ENCODE peak calls at places on chromosomes 3 and 15, in ten cellular contexts. F is Caco-2, I is MCF 10A, U is foreskin fibroblast, D is neural crest cell, O is pancreas, K is tibial artery, M is Peyer's patch, Y is nephron progenitor cell, N is coronary artery. C is an unnamed sample.

GRCh38 chr3:158168996-158169573 is 59.2 kb downstream of the RSRC1 start:
- DNase-seq in O (no peak), F (no peak), I (no peak), D (no peak), Y (no peak), M (no peak), K (no peak), N (no peak), U (no peak), C (no peak)

GRCh38 chr15:90837052-90837621 is 31.3 kb upstream of the FURIN start:
- DNase-seq in O (no peak), K (no peak), Y (no peak), D (no peak), I (peak), F (no peak), U (no peak), M (no peak), N (no peak), C (no peak)

GRCh38 chr3:72376917-72377710 is 471.1 kb downstream of the SHQ1 start:
- DNase-seq in Y (no peak), U (no peak), M (no peak), K (no peak), F (no peak), D (no peak), N (no peak), O (no peak), I (no peak), C (no peak)

GRCh38 chr15:91710072-91710471 is 143.4 kb upstream of the SLCO3A1 start:
- DNase-seq in F (no peak), Y (no peak), D (no peak), O (no peak), U (no peak), M (no peak), I (no peak), N (no peak), K (no peak), C (no peak)

GRCh38 chr3:109073116-109073515 is 44.8 kb downstream of the MORC1 start:
- DNase-seq in U (no peak), Y (no peak), N (no peak), D (no peak), I (no peak), O (no peak), F (no peak), K (no peak), M (no peak), C (no peak)

GRCh38 chr3:185084883-185085282 is 68.0 kb downstream of the C3orf70 start:
- DNase-seq in O (no peak), M (no peak), N (no peak), U (peak), F (no peak), Y (no peak), D (no peak), K (no peak), I (no peak), C (no peak)

GRCh38 chr15:73637527-73637926 is 4.3 kb upstream of the NPTN start:
- DNase-seq in Y (no peak), N (no peak), K (no peak), I (no peak), D (no peak), F (no peak), O (no peak), M (no peak), U (peak), C (no peak)

GRCh38 chr3:50341537-50341936 is 901 bp upstream of the RASSF1 start:
- DNase-seq in O (peak), K (no peak), F (no peak), D (no peak), N (no peak), Y (no peak), M (peak), U (no peak), I (no peak), C (no peak)

GRCh38 chr15:39128746-39129145 is 452.1 kb upstream of the THBS1 start:
- DNase-seq in O (no peak), M (no peak), Y (no peak), I (no peak), N (no peak), U (no peak), K (no peak), D (no peak), F (no peak), C (no peak)

GRCh38 chr3:82498186-82498585 is 736.7 kb upstream of the GBE1 start:
- DNase-seq in U (no peak), N (no peak), Y (no peak), F (no peak), M (no peak), O (no peak), K (no peak), D (no peak), I (no peak), C (no peak)

GRCh38 chr3:82493858-82494257 is 732.4 kb upstream of the GBE1 start:
- DNase-seq in K (no peak), N (no peak), U (no peak), I (no peak), D (no peak), O (no peak), F (no peak), M (no peak), Y (no peak), C (no peak)

GRCh38 chr3:82494977-82495489 is 733.6 kb upstream of the GBE1 start:
- DNase-seq in M (no peak), N (no peak), I (no peak), O (no peak), Y (no peak), D (no peak), U (no peak), F (no peak), K (no peak), C (no peak)

GRCh38 chr3:82495655-82496054 is 734.2 kb upstream of the GBE1 start:
- DNase-seq in N (no peak), D (no peak), O (no peak), F (no peak), Y (no peak), U (no peak), K (no peak), I (no peak), M (no peak), C (no peak)

GRCh38 chr3:82496890-82497560 is 735.6 kb upstream of the GBE1 start:
- DNase-seq in N (no peak), M (no peak), I (peak), Y (no peak), D (no peak), U (no peak), K (no peak), F (no peak), O (no peak), C (no peak)
- TF ChIP-seq CTCF in N (no peak), M (no peak), I (peak), Y (peak), D (peak), U (no peak), K (no peak), F (peak), O (peak), C (no peak)

GRCh38 chr15:49875392-49875791 is 243.6 kb downstream of the ATP8B4 start:
- DNase-seq in U (no peak), Y (no peak), D (no peak), O (no peak), M (no peak), N (no peak), F (no peak), I (peak), K (no peak), C (no peak)
- TF ChIP-seq CTCF in U (no peak), Y (peak), D (peak), O (no peak), M (peak), N (no peak), F (peak), I (peak), K (no peak), C (no peak)

DNA sequence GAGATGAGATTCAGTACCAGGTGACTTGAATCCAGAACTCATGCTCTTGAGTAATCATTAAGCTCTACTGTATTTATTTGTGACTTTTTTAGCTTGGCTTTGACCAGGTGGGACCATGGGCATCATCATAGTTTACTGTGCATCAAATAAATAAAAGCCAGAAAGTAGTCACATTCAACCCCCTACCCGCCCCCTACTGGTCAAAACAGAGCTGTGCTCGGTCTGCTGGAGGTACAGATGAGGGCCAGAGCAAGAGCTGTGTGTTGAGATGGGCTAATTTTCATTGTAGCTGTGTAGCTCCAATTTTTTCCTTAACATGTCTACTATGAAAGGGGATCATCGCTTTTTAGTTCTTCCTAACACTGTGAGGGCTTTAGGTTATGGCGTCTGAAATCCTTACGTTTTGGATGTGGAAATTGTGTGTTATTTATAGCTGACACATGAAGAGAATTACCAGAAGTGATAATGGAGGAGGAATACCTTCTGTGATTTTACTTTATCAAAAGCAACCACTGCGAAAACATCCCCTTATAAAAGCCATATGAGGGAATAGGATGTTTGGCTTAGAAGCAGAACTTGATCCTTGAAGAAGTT is 375.1 kb downstream of the PTPRG start:
- DNase-seq in U (no peak), N (no peak), F (no peak), K (no peak), I (peak), O (no peak), M (peak), Y (peak), D (peak), C (no peak)
- TF ChIP-seq CTCF in U (peak), N (peak), F (peak), K (peak), I (peak), O (no peak), M (peak), Y (peak), D (peak), C (peak)

GRCh38 chr15:48112242-48112641 is 8.5 kb upstream of the SLC24A5 start:
- DNase-seq in N (no peak), D (no peak), I (peak), F (peak), K (no peak), O (no peak), Y (peak), U (peak), M (no peak), C (no peak)

GRCh38 chr15:48109212-48109611 is 11.6 kb upstream of the SLC24A5 start:
- DNase-seq in D (no peak), U (no peak), Y (no peak), F (no peak), K (no peak), M (no peak), I (no peak), N (no peak), O (no peak), C (no peak)

GRCh38 chr15:48109856-48110531 is 10.8 kb upstream of the SLC24A5 start:
- DNase-seq in U (no peak), D (no peak), I (peak), F (no peak), N (no peak), Y (no peak), O (no peak), M (no peak), K (no peak), C (no peak)
- TF ChIP-seq CTCF in U (no peak), D (no peak), I (no peak), F (no peak), N (no peak), Y (no peak), O (no peak), M (no peak), K (no peak), C (no peak)

C was measured in CD14-positive monocyte.